ENCODE peak calls at places on chromosomes 2 and 18, in four cellular contexts. U, Q, R and D are unnamed samples.
A peak's percentile ranks its signal among the peaks of the same experiment; 100 is the strongest.

GRCh38 chr2:229269986-229270385 is 1.1 kb downstream of the PID1 start:
- DNase-seq in U (no peak), Q (no peak), R (no peak), D (no peak)

GRCh38 chr2:12196495-12196894 is 450.1 kb downstream of the LPIN1 start:
- DNase-seq in U (no peak), Q (no peak), R (no peak), D (no peak)

GRCh38 chr2:22850310-22850709 is 534.7 kb upstream of the KLHL29 start:
- DNase-seq in U (no peak), Q (no peak), R (no peak), D (no peak)

GRCh38 chr18:53458944-53459580 is 765.4 kb downstream of the MBD2 start:
- DNase-seq in U (no peak), Q (no peak), R (no peak), D (no peak)

GRCh38 chr2:152055366-152056108 is 43.3 kb downstream of the CACNB4 start:
- DNase-seq in U (no peak), Q (no peak), R (no peak), D (no peak)

GRCh38 chr18:5238371-5238758 is 41.3 kb upstream of the AKAIN1 start:
- DNase-seq in U (peak; percentile 45), Q (no peak), R (peak; percentile 55), D (peak; percentile 86)

GRCh38 chr2:232400244-232401015 is 6.2 kb upstream of the ALPG start:
- DNase-seq in U (no peak), Q (no peak), R (no peak), D (no peak)

GRCh38 chr2:13114391-13114790 is 397.7 kb downstream of the TRIB2 start:
- DNase-seq in U (no peak), Q (no peak), R (peak; percentile 40), D (no peak)

DNA sequence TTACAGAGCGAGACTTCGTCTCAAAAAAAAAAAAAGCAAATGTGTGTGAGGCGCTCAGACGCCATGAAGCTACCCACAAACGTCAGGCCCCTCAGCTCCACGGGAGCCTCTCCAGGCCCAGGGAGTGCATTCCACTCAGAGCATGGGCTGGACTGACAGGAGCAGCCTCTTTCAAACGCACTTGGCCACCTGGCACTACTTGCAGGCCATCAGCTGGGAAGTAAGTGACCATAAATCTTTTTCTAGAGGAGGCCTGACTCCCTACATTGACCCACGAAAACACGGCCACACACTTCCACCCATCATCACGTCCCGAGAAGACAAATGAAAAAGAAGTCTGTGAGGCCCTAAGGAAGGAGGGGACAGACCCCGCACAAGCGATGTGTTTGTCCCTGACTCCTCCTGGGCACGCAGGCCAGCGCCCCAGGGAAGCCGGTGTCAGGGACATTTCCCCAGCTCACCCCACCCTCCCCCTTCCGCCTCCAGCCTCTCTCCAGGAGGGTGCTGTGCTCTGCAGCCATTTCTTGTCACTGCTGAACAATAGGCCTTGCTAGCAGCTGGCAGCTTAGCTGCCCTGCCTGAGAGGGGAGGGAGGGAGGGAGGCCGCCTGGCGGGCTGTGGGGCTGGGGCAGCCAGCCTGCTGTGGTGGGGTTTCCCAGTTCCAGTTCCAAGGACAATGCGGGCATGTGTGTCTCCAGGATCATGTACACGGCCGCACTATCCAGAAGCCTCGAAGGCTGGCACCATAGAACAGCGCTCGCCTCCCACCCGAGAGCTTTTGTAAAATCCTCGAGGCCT is 26.6 kb downstream of the SERTAD2 start:
- DNase-seq in U (no peak), Q (no peak), R (peak; percentile 61), D (no peak)
- TF ChIP-seq SMC3 in U (no peak), Q (no peak), R (no peak), D (no peak)

GRCh38 chr2:74548285-74548918 is 5.3 kb downstream of the LOXL3 start:
- DNase-seq in U (peak; percentile 32), Q (no peak), R (peak; percentile 40), D (no peak)

GRCh38 chr2:74540291-74540690 is 10.6 kb downstream of the HTRA2 start:
- DNase-seq in U (no peak), Q (no peak), R (no peak), D (no peak)

GRCh38 chr2:74542978-74543377 is 10.8 kb downstream of the LOXL3 start:
- DNase-seq in U (no peak), Q (no peak), R (no peak), D (no peak)

GRCh38 chr2:74546004-74546403 is 7.7 kb downstream of the LOXL3 start:
- DNase-seq in U (no peak), Q (no peak), R (no peak), D (no peak)

DNA sequence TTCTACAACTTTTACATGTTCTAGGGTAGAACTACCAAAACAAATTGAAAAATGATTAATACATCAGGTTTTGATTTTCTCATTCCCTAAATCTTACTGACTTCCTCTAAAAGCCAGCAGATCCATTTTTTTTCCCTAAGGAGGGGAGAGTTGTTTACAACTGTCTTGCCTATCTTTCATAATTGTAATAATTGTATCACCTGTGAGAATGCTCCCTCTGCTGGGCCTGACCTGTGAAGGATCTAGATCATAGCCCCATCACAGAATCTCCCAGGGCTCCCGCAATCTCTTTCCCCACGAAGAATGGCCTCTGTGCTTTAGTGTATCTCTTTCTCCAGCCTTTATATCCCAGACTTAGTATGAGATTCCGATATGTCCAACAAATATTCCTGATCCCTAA is 9.1 kb downstream of the LOXL3 start:
- DNase-seq in U (peak; percentile 35), Q (no peak), R (no peak), D (no peak)
- TF ChIP-seq RFX5 in U (no peak), Q (no peak), R (no peak), D (no peak)

DNA sequence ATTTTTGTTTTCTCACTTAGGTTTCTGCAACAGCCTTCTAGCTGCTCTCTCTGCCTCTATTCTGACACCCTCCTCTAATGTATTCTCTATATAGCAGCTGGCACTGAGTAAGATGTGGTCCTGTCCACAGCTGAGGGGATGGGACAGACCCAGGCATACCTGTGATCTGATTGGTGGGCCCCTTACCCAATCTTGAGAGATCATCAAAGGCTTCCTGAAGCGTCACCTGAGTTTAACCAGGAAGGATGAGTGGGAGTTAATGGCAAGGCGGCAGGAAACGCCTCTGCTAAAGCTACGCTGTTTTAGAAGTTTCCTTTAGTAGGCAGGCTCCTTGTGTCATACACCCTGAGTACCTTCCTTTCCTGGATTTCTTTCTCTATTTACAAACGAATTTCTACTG is 5.7 kb upstream of the TET3 start:
- DNase-seq in U (no peak), Q (no peak), R (no peak), D (no peak)
- TF ChIP-seq ZBTB33 in U (no peak), Q (no peak), R (no peak), D (no peak)

GRCh38 chr2:39545957-39546356 is 108.9 kb upstream of the MAP4K3 start:
- DNase-seq in U (no peak), Q (no peak), R (no peak), D (no peak)

GRCh38 chr2:39541011-39541930 is 104.2 kb upstream of the MAP4K3 start:
- DNase-seq in U (no peak), Q (no peak), R (no peak), D (peak; percentile 97)

GRCh38 chr2:39546409-39546808 is 109.3 kb upstream of the MAP4K3 start:
- DNase-seq in U (no peak), Q (no peak), R (no peak), D (no peak)

GRCh38 chr2:39538713-39539112 is 101.6 kb upstream of the MAP4K3 start:
- DNase-seq in U (no peak), Q (no peak), R (no peak), D (no peak)

DNA sequence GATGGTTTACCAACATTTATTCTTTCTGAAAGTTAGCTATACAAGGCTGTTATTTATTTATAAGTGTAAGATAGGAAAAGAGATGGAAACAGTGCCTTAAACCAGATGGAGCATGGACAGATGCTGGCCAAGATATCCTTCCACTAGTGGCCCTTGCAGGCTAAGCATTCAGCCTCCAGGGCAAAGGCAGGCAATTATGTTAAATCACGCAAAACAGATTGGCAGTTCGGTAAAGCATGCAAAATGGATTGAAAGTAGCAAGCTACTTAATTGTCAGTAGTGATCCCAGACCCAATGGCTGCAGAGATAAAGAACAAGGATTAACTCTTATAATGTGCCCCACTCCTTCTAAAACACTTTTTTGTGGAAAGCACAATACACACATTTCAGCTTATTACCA is 105.4 kb upstream of the MAP4K3 start:
- DNase-seq in U (no peak), Q (no peak), R (peak; percentile 62), D (no peak)
- TF ChIP-seq SMC3 in U (no peak), Q (no peak), R (no peak), D (no peak)

DNA sequence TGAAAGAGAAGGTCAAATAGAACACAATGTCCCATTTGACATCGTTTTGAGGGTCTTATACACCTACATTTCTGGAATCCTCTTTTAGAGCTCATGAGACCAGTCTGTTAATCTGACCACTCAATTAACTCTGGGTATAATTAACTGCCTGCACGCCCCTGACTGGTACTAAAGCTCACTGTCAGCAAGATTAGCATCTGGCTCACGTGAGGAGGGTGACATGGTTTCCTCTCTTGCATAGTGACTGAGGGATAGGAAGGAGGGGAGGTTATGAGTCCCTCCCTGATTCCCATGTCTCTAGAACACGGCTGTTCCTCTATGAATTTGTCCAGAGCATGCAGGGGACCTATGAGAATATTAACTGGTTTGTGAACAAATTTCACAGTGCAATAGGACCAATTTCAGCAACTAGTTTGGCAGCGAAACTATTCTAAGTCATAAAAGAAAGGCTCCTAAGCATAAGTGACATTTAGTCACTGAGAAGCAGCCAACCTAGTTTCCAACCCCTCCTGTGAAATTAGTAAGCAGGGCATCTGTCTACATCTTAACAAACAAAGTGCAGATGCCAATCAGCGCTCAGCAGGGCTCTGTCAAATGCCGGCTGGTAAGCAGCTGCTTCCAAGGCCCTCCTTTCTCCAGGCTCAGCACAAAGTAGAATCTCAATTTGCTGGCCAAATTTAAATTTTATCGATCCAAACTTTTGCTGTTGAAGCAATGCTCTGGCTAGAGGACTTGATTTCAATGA is 124.5 kb downstream of the ICOS start:
- DNase-seq in U (no peak), Q (no peak), R (peak; percentile 27), D (no peak)
- TF ChIP-seq RFX5 in U (no peak), Q (no peak), R (no peak), D (no peak)